ENCODE peak calls at places on chromosomes 6 and 20, in four cellular contexts. W is HepG2, L is K562, P is GM12878. B is an unnamed sample.
A peak's percentile ranks its signal among the peaks of the same experiment; 100 is the strongest.

GRCh38 chr6:88302769-88303230 is 136.7 kb upstream of the CNR1 start:
- DNase-seq in W (no peak), L (no peak), P (no peak), B (no peak)

GRCh38 chr6:5086294-5086890 is 1.3 kb downstream of the PPP1R3G start:
- DNase-seq in W (no peak), L (no peak), P (no peak), B (peak; percentile 70)

GRCh38 chr6:136717297-136717990 is 74.8 kb downstream of the MAP3K5 start:
- DNase-seq in W (no peak), L (no peak), P (peak; percentile 47), B (no peak)

GRCh38 chr6:12577124-12577845 is 139.3 kb upstream of the PHACTR1 start:
- DNase-seq in W (no peak), L (no peak), P (no peak), B (no peak)

GRCh38 chr20:33811763-33812672 is 870 bp downstream of the CHMP4B start:
- DNase-seq in W (peak; percentile 66), L (peak; percentile 44), P (no peak), B (peak; percentile 57)

GRCh38 chr6:33962186-33962585 is 158.4 kb upstream of the MLN start:
- DNase-seq in W (no peak), L (no peak), P (no peak), B (no peak)

GRCh38 chr6:21679761-21680265 is 86.3 kb downstream of the SOX4 start:
- DNase-seq in W (no peak), L (no peak), P (no peak), B (no peak)

GRCh38 chr20:33316343-33316742 is 33.3 kb downstream of the BPIFB1 start:
- DNase-seq in W (no peak), L (no peak), P (no peak), B (no peak)

GRCh38 chr6:53464942-53465460 is 79.9 kb downstream of the GCLC start:
- DNase-seq in W (no peak), L (no peak), P (no peak), B (no peak)

GRCh38 chr20:23266530-23267398 is 83.8 kb upstream of the NXT1 start:
- DNase-seq in W (no peak), L (no peak), P (no peak), B (no peak)

GRCh38 chr20:25761596-25761995 is 64.9 kb upstream of the ZNF337 start:
- DNase-seq in W (no peak), L (no peak), P (no peak), B (no peak)

GRCh38 chr6:132512342-132512637 is 626 bp downstream of the STX7 start:
- DNase-seq in W (no peak), L (no peak), P (no peak), B (no peak)

DNA sequence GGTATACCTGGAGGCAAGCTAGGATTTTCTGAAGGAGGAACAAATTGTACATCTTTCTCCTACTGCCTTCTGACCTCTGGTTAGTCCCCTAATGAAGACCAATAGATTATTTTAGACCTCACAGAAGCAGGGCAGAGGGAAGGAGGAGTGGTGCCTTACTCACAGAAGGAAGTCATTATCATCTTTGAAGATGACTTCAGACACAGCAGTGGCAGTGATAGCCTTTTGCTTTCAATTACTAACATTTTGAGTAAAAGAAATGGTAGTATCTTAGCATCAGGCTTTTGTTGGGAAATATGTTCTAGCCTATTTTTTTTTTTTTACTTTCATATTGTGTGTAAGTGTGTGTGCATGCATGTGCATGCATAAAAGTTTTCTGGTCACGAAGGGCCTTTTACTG is 164.2 kb upstream of the PLN start:
- DNase-seq in W (no peak), L (no peak), P (no peak), B (no peak)
- TF ChIP-seq REST in W (no peak), L (no peak), P (no peak), B (no peak)

GRCh38 chr6:6845603-6846002 is 257.1 kb downstream of the LY86 start:
- DNase-seq in W (no peak), L (no peak), P (no peak), B (no peak)

GRCh38 chr6:6851862-6852261 is 255.9 kb upstream of the RREB1 start:
- DNase-seq in W (no peak), L (no peak), P (no peak), B (no peak)

GRCh38 chr6:6856538-6857523 is 250.9 kb upstream of the RREB1 start:
- DNase-seq in W (no peak), L (no peak), P (peak; percentile 71), B (peak; percentile 71)

GRCh38 chr6:6847591-6847990 is 259.1 kb downstream of the LY86 start:
- DNase-seq in W (no peak), L (no peak), P (no peak), B (no peak)

GRCh38 chr6:6851059-6851658 is 256.6 kb upstream of the RREB1 start:
- DNase-seq in W (peak; percentile 12), L (peak; percentile 94), P (no peak), B (no peak)
- TF ChIP-seq CREB1 in W (no peak), L (no peak), P (no peak), B (no peak)

GRCh38 chr6:80527552-80528052 is 421.1 kb downstream of the BCKDHB start:
- DNase-seq in W (peak; percentile 93), L (no peak), P (no peak), B (no peak)
- TF ChIP-seq REST in W (no peak), L (no peak), P (no peak), B (no peak)

GRCh38 chr20:2341336-2341735 is 39.4 kb upstream of the TGM6 start:
- DNase-seq in W (no peak), L (no peak), P (no peak), B (no peak)
- TF ChIP-seq CREB1 in W (no peak), L (no peak), P (no peak), B (no peak)

DNA sequence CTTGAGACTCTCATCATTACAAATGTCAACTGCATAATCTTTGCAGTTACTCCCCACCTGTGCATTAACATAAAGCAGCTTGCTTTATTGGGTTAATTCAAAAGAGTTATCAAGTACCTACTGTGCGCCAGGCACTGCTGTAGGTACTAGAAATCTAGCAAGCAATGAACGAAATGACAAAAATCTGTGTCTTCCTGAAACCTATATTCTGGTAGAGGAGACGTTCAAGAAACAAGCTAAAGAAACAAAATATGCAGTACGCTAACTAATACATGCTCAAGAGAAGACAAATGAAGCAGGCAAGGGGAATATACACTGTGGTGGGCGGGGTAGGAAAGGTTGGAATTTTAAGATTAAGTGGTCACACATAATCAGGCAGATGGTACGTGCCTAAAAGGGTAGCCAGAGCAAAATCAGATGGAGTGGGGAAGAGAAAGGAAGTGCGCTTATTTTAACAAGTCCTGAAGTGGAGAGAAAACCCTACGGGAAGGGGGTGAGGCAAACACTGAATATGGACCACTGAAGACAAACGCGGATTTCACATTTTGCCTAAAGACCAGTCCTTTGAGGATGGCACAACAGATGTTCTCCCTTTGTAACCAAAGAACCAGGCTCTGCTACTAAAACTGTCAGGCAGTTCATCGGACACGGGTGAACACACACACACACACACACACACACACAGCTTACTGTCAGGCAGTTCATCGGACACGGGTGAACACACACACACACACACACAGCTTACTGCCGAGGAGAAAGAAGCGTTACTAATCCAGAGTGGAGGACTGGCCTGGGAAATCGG is 1.2 kb downstream of the ELOVL2 start:
- DNase-seq in W (no peak), L (no peak), P (peak; percentile 2), B (peak; percentile 29)
- TF ChIP-seq REST in W (peak; percentile 20), L (no peak), P (no peak), B (no peak)

GRCh38 chr6:165206798-165207197 is 102.6 kb downstream of the C6orf118 start:
- DNase-seq in W (no peak), L (no peak), P (no peak), B (no peak)

GRCh38 chr6:165205632-165206031 is 103.8 kb downstream of the C6orf118 start:
- DNase-seq in W (no peak), L (no peak), P (no peak), B (no peak)

DNA sequence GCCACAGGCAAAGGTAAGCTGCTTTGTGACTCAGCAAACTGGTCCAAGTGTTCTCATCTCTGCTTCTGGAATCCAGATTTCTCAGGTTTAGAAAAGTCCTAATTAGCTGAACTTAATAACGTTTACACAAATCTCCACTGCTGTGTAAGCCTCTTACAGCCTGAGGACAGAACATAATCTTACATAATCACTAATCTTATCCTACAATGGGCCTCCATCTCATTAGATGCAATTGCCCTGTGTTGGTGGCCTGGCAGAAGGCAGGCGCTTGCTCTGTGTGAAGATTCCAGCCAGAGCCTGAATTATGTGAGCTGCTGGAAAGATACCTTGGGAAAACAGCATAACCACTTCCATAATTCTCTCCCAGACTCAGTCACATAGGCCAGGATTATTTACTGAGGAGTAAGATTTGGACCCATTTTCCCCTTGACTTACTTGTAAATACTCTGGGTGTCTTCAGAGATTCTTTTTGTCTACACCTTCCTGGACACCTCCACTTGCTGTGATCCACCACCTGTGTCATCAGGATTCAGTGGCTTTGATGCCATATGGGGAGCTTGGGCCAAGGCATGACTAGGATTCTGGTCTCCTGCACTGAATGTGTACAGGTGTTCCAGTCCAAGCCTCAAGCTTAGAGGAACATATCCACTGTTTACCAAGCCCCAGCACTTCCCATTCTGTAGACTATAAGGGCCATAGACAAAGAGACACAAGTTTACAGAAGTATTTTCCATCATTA is 104.4 kb downstream of the C6orf118 start:
- DNase-seq in W (no peak), L (no peak), P (no peak), B (no peak)
- TF ChIP-seq CREB1 in W (no peak), L (no peak), P (no peak), B (no peak)

DNA sequence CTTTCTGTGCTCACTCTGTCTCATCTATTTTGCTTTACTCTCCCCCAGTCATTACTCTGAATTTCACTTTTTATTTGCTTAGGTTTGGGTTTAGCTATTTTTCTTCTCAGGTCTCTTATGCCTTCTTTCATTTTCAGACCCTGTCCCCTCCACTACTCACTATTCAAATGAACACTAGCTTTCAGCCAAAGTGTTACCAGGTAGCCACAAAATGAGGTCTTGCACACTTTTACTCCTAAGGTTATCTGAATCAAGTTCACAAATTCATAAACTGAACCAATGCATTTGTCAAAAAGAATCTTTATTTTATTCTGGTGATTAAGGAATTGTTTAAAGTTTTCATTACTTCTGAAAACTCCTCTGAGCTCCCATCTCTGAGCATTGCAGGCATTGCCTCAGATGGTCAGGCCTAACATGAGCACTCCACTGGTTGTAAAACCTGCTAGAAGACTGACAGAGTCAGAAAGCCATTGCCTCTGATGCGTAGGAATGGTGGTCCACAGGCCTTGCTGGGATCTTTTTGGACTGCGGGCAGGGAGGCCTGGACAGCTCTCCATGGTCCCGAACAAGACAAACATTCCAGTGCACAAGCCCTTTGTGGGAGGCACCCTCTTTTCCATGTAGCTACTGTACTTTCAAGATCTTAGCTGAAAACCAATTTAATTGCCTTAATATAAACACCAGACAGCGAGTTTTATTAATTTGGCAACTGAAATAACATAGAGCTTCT is 48.5 kb downstream of the FYN start:
- DNase-seq in W (no peak), L (no peak), P (no peak), B (no peak)
- TF ChIP-seq REST in W (peak; percentile 61), L (no peak), P (no peak), B (no peak)

GRCh38 chr6:125044066-125044465 is 81.8 kb downstream of the RNF217 start:
- DNase-seq in W (no peak), L (no peak), P (no peak), B (no peak)
- TF ChIP-seq CREB1 in W (no peak), L (no peak), P (no peak), B (no peak)

DNA sequence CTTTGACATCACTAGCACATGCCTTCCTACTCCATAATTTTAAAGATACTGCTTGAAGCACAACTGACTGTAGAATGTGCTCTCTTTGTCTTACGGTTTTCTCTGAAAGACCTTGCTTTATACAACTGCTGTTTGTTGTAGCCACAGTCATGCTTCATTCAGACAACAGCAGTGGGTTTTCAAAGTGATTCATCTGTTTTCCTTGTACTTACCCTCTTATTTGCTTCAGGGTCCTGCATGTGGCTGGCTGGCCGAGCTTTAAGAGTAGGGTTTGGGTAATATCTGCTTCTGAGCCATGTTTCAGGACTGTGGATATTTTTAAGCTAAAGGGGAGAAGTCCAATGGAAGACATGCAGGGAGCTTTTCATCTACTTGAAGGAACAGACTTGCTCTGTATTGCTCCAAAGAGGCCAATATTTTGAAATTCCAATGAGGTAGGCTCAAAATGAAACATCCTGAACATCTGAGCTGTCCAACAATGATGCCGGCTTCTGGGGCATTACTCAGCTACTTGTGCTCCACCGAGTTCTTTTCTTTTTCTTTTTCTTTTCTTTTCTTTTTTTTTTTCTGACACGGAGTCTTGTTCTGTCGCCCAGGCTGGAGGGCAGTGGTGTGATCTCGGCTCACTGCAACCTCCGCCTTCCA is 160.2 kb upstream of the SGK1 start:
- DNase-seq in W (no peak), L (no peak), P (no peak), B (no peak)
- TF ChIP-seq REST in W (no peak), L (no peak), P (no peak), B (no peak)

B was measured in GM23338.